ENCODE peak calls at places on chromosomes 11 and 22, in seven cellular contexts. O is activated T-cell treated with anti-CD3 and anti-CD28 coated beads for 1 hour; A is neural crest cell; J is activated T-helper 1 cell treated with anti-CD3 and anti-CD28 coated beads, Interleukin-2, amount 50 U/mL, for 16 hours; D is T follicular helper cell; K is GM12891; G is cardiac muscle cell. C is an unnamed sample.

GRCh38 chr11:70734911-70735310 is 336.6 kb downstream of the CTTN start:
- DNase-seq in G (no peak), O (no peak), D (no peak), K (no peak), A (no peak), J (no peak), C (no peak)

GRCh38 chr11:72962084-72962483 is 147.9 kb downstream of the ATG16L2 start:
- DNase-seq in J (no peak), K (no peak), O (no peak), D (no peak), A (no peak), G (no peak), C (peak)

GRCh38 chr11:120137187-120137610 is 714 bp downstream of the TRIM29 start:
- DNase-seq in K (peak), J (no peak), G (no peak), A (no peak), O (no peak), D (no peak), C (no peak)

GRCh38 chr11:75031224-75031753 is 42.6 kb downstream of the NEU3 start:
- DNase-seq in D (no peak), O (no peak), G (no peak), K (no peak), J (no peak), A (no peak), C (peak)

GRCh38 chr11:121767433-121767832 is 314.7 kb upstream of the SORL1-AS1 start:
- DNase-seq in G (peak), O (no peak), J (no peak), A (no peak), D (no peak), K (peak), C (peak)

GRCh38 chr11:71988050-71988449 is 10.7 kb upstream of the IL18BP start:
- DNase-seq in J (no peak), D (no peak), K (no peak), G (no peak), O (no peak), A (no peak), C (no peak)

GRCh38 chr11:8099291-8099899 is 18.4 kb downstream of the TUB start:
- DNase-seq in A (peak), O (peak), G (peak), J (peak), K (no peak), D (peak), C (peak)

GRCh38 chr11:117663389-117663788 is 133.6 kb downstream of the DSCAML1 start:
- DNase-seq in G (no peak), K (no peak), J (no peak), O (no peak), D (no peak), A (no peak), C (no peak)

GRCh38 chr11:83819936-83820549 is 533.9 kb upstream of the CCDC90B start:
- DNase-seq in K (no peak), G (peak), A (no peak), D (no peak), J (no peak), O (no peak), C (peak)

GRCh38 chr22:37282385-37282677 is at the start of gene CYTH4:
- DNase-seq in J (peak), A (no peak), K (peak), D (peak), G (no peak), O (peak), C (peak)

GRCh38 chr11:117696489-117696888 is 100.5 kb downstream of the DSCAML1 start:
- DNase-seq in O (no peak), J (no peak), D (no peak), G (peak), K (no peak), A (no peak), C (no peak)

GRCh38 chr11:67114275-67114896 is 4.7 kb upstream of the KDM2A start:
- DNase-seq in G (no peak), K (no peak), D (no peak), O (no peak), J (no peak), A (no peak), C (no peak)

GRCh38 chr11:14310696-14311095 is 48.3 kb downstream of the RRAS2 start:
- DNase-seq in K (no peak), O (no peak), J (no peak), G (no peak), D (no peak), A (no peak), C (no peak)

GRCh38 chr11:121231576-121232278 is 60.8 kb upstream of the SC5D start:
- DNase-seq in K (no peak), A (no peak), G (no peak), D (no peak), J (no peak), O (no peak), C (no peak)

C was measured in bronchial epithelial cell.